ENCODE peak calls at places on chromosome 22, in nine cellular contexts. A is kidney, M is IMR-90, Y is tibial artery, N is stomach, R is Peyer's patch, E is OCI-LY7, B is fibroblast of mammary gland, W is WERI-Rb-1. T is an unnamed sample.
A peak's percentile ranks its signal among the peaks of the same experiment; 100 is the strongest.

GRCh38 chr22:48093981-48094380 is 1331.5 kb downstream of the TBC1D22A start:
- DNase-seq in B (no peak), W (no peak), Y (no peak), R (no peak), M (no peak), N (no peak), E (no peak), A (no peak), T (no peak)

GRCh38 chr22:31248138-31248745 is 36.1 kb downstream of the LIMK2 start:
- DNase-seq in M (peak; percentile 94), E (peak; percentile 53), N (peak; percentile 57), W (peak; percentile 93), A (peak; percentile 91), B (peak; percentile 88), R (peak; percentile 51), Y (peak; percentile 78), T (no peak)

GRCh38 chr22:49667236-49667635 is 160.4 kb downstream of the BRD1 start:
- DNase-seq in M (no peak), W (no peak), R (peak; percentile 38), B (no peak), E (peak; percentile 37), Y (no peak), A (peak; percentile 60), N (no peak), T (no peak)

GRCh38 chr22:17266261-17266971 is 47.2 kb upstream of the ADA2 start:
- DNase-seq in Y (no peak), R (no peak), A (peak; percentile 80), W (peak; percentile 89), B (no peak), E (no peak), N (no peak), M (no peak), T (no peak)

GRCh38 chr22:43993072-43993760 is 30.9 kb upstream of the PARVB start:
- DNase-seq in W (peak; percentile 58), R (peak; percentile 58), A (no peak), E (peak; percentile 69), Y (peak; percentile 32), B (peak; percentile 64), N (peak; percentile 54), M (peak; percentile 64), T (peak; percentile 19)

GRCh38 chr22:11605468-11605981 is 3922.5 kb upstream of the OR11H1 start:
- DNase-seq in A (peak; percentile 72), M (no peak), N (no peak), Y (no peak), W (no peak), B (no peak), E (no peak), R (no peak), T (no peak)

GRCh38 chr22:38284042-38284402 is 11.2 kb upstream of the TMEM184B start:
- DNase-seq in Y (peak; percentile 58), N (no peak), M (peak; percentile 96), R (no peak), A (no peak), W (no peak), B (peak; percentile 99), E (no peak), T (no peak)

GRCh38 chr22:20456064-20456721 is 18.6 kb upstream of the SCARF2 start:
- DNase-seq in Y (peak; percentile 70), N (peak; percentile 78), A (peak; percentile 90), R (peak; percentile 70), M (peak; percentile 86), W (peak; percentile 85), E (peak; percentile 85), B (peak; percentile 83), T (peak; percentile 56)

GRCh38 chr22:31337178-31337577 is 9.0 kb downstream of the PATZ1 start:
- DNase-seq in M (peak; percentile 28), R (no peak), A (peak; percentile 83), B (peak; percentile 22), N (peak; percentile 44), W (no peak), Y (no peak), E (no peak), T (no peak)

GRCh38 chr22:19450363-19451175 is 3.1 kb upstream of the C22orf39 start:
- DNase-seq in N (no peak), R (no peak), W (no peak), E (no peak), Y (no peak), B (no peak), M (peak; percentile 13), A (no peak), T (no peak)

GRCh38 chr22:42991010-42991651 is 23.8 kb downstream of the PACSIN2 start:
- DNase-seq in M (peak; percentile 91), E (no peak), Y (no peak), B (peak; percentile 96), A (no peak), R (no peak), N (no peak), W (no peak), T (no peak)

GRCh38 chr22:42343136-42343484 is 72.7 kb upstream of the TCF20 start:
- DNase-seq in N (no peak), B (no peak), Y (no peak), E (no peak), A (no peak), W (peak; percentile 58), R (no peak), M (no peak), T (no peak)

GRCh38 chr22:20002098-20002497 is 14.5 kb downstream of the ARVCF start:
- DNase-seq in R (no peak), N (no peak), W (no peak), A (peak; percentile 37), M (no peak), E (no peak), B (no peak), Y (no peak), T (no peak)

GRCh38 chr22:40033586-40034380 is 39.0 kb downstream of the FAM83F start:
- DNase-seq in M (no peak), B (no peak), W (no peak), N (no peak), E (no peak), A (no peak), R (no peak), Y (no peak), T (no peak)

GRCh38 chr22:24694971-24695928 is 79.3 kb downstream of the PIWIL3 start:
- DNase-seq in R (no peak), N (no peak), M (no peak), B (no peak), E (no peak), W (no peak), Y (no peak), A (peak; percentile 73), T (no peak)

GRCh38 chr22:20319745-20320658 is at the start of gene DGCR6L:
- DNase-seq in Y (peak; percentile 96), W (peak; percentile 97), A (peak; percentile 98), N (peak; percentile 98), E (peak; percentile 97), M (peak; percentile 93), R (peak; percentile 96), B (peak; percentile 91), T (peak; percentile 88)

GRCh38 chr22:17767236-17768065 is 6.8 kb downstream of the BID start:
- DNase-seq in E (no peak), A (no peak), N (no peak), Y (no peak), R (no peak), M (no peak), W (no peak), B (no peak), T (peak; percentile 74)

GRCh38 chr22:42180349-42180842 is 49.8 kb upstream of the CYP2D6 start:
- DNase-seq in E (no peak), W (no peak), N (no peak), A (no peak), R (peak; percentile 28), M (peak; percentile 34), B (peak; percentile 58), Y (peak; percentile 77), T (no peak)

GRCh38 chr22:27747396-27748256 is 53.9 kb downstream of the MN1 start:
- DNase-seq in M (no peak), N (no peak), B (peak; percentile 31), W (no peak), R (no peak), E (no peak), Y (peak; percentile 41), A (no peak), T (no peak)
- TF ChIP-seq CTCF in M (peak; percentile 19), N (no peak), B (peak; percentile 33), W (peak; percentile 53), R (no peak), E (peak; percentile 57), Y (peak; percentile 64), A (no peak), T (peak; percentile 35)

DNA sequence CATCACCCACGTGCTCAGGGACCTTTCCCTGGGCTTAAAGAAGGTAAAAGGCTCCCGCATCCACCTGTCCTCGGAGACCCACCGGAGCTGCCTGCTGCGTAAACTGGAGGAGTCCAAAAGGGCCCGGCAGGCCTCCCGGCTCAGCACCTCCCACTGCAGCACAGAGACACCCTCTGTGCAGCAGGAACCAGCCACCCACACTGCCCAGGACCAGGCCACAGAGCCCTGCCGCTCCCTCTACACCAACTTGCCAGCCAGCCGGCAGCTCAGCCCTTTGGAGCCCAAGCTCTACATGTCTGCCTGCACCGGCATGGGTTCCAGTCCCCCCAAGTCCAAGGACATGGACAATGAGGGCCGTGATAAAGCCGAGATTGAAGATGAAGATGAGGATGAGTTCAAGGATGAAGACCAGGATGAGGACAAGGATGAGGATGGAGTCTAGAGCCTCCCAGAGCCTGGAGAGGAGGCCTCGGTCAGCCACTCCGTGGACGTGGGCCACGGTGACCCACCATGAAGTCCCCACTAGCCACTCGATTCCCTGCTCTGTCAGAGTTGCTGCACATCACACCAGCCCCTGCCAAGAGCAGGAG is 4.2 kb downstream of the CCDC116 start:
- DNase-seq in M (no peak), A (peak; percentile 62), B (no peak), E (no peak), N (no peak), Y (no peak), W (no peak), R (no peak), T (no peak)
- H3K4me3 ChIP-seq in M (no peak overlapping the region), A (no peak overlapping the region), B (no peak overlapping the region), E (no peak overlapping the region), N (no peak overlapping the region), Y (no peak overlapping the region), W (no peak overlapping the region), R (no peak overlapping the region), T (no peak overlapping the region)

DNA sequence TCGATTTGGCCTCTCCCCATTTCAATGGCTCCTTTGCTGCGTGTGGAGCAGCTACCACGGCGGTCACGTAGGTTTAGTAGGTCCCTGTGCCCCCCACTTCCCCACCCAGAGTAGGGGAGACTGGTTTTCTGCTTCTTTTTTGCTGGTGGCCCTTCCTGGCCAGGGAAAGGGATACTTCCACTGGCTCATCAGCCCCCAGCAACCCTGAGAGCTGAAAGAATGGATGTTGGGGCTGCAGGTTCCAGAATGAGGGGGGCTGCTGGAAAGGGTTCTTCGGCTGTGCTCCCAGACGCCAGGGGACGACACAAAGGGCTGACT is 78.8 kb upstream of the WNT7B start:
- DNase-seq in B (peak; percentile 7), W (no peak), N (no peak), M (no peak), A (peak; percentile 43), Y (peak; percentile 26), E (no peak), R (no peak), T (no peak)
- TF ChIP-seq CTCF in B (no peak), W (no peak), N (no peak), M (no peak), A (no peak), Y (no peak), E (no peak), R (no peak), T (no peak)

DNA sequence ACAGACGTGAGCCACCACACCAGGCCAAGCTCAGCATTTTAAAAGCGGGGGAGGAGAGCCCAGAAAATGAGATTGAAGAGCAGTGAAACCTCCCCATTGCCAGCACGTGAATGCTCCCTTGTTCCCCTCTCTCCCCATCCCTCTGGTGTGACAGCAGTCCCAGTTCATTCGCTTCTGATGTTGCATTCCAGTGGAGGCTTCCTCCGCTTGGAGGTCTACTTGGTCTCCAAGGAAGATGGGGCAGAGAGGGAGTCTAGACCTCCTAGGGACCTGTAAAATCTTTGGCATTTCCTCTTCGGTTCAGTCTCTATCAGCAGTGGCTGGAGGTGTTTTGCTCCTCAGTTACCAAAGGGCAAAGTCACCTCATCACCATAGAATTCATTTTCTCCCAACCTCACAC is 30.2 kb upstream of the EP300 start:
- DNase-seq in B (no peak), Y (no peak), A (no peak), M (no peak), E (no peak), W (no peak), R (no peak), N (no peak), T (no peak)
- H3K4me3 ChIP-seq in B (no peak overlapping the region), Y (no peak overlapping the region), A (no peak overlapping the region), M (no peak overlapping the region), E (no peak overlapping the region), W (no peak overlapping the region), R (no peak overlapping the region), N (no peak overlapping the region), T (no peak overlapping the region)